ENCODE peak calls at places on chromosomes 3 and 15, in ten cellular contexts. D is activated CD4-positive, alpha-beta T cell treated with anti-CD3 and anti-CD28 coated beads for 1 hour; C is HFF-Myc; I is stimulated activated CD4-positive, alpha-beta T cell treated with anti-CD3 and anti-CD28 coated beads, Interleukin-15, amount 100 ng/mL, for 1 hour; P is stimulated activated CD8-positive, alpha-beta memory T cell treated with anti-CD3 and anti-CD28 coated beads, Interleukin-7, amount 100 ng/mL, for 1 hour; O is D341Med; J is cardiac muscle cell; B is Panc1; S is anterior cingulate cortex; H is activated T-cell treated with anti-CD3 and anti-CD28 coated beads, Interleukin-2, amount 50 U/mL, for 72 hours. T is an unnamed sample.

GRCh38 chr15:78035861-78036476 is 41.5 kb downstream of the TBC1D2B start:
- DNase-seq in D (no peak), I (no peak), O (no peak), J (no peak), C (no peak), P (no peak), B (no peak), S (no peak), H (no peak), T (no peak)

GRCh38 chr15:57743424-57743823 is 36.9 kb downstream of the POLR2M start:
- DNase-seq in B (no peak), C (no peak), S (no peak), J (no peak), P (no peak), D (no peak), I (no peak), H (no peak), O (no peak), T (no peak)

GRCh38 chr3:57154470-57154869 is 10.7 kb downstream of the IL17RD start:
- DNase-seq in S (no peak), D (no peak), I (no peak), C (no peak), B (no peak), P (no peak), O (no peak), H (no peak), J (no peak), T (no peak)

GRCh38 chr3:38119802-38120689 is 16.9 kb downstream of the ACAA1 start:
- DNase-seq in B (no peak), P (no peak), I (no peak), D (no peak), C (no peak), J (no peak), H (no peak), S (no peak), O (no peak), T (no peak)

GRCh38 chr15:82045179-82045891 is 483 bp downstream of the MEX3B start:
- DNase-seq in J (peak), S (no peak), I (no peak), H (peak), B (no peak), D (no peak), P (no peak), C (no peak), O (peak), T (no peak)

GRCh38 chr3:181851063-181851462 is 139.3 kb downstream of the SOX2 start:
- DNase-seq in J (no peak), B (no peak), H (no peak), S (no peak), O (no peak), P (no peak), D (no peak), C (no peak), I (no peak), T (no peak)

GRCh38 chr3:129837057-129837631 is 56.4 kb downstream of the TMCC1 start:
- DNase-seq in D (no peak), O (no peak), S (no peak), B (no peak), P (no peak), I (no peak), J (peak), H (no peak), C (no peak), T (no peak)

GRCh38 chr3:117589454-117589853 is 879.9 kb downstream of the TUSC7 start:
- DNase-seq in O (peak), J (no peak), S (peak), H (no peak), C (no peak), B (no peak), P (no peak), D (no peak), I (no peak), T (no peak)

GRCh38 chr3:146111337-146111736 is 49.6 kb downstream of the PLOD2 start:
- DNase-seq in S (no peak), H (no peak), O (no peak), J (no peak), B (no peak), D (no peak), I (no peak), P (no peak), C (no peak), T (no peak)

GRCh38 chr3:43950775-43951174 is 260.0 kb downstream of the ABHD5 start:
- DNase-seq in H (no peak), C (no peak), S (no peak), P (no peak), J (no peak), B (no peak), D (no peak), O (no peak), I (no peak), T (no peak)

GRCh38 chr3:130341882-130342281 is 3.6 kb upstream of the COL6A5 start:
- DNase-seq in D (no peak), C (no peak), H (no peak), O (no peak), B (no peak), J (no peak), S (no peak), I (no peak), P (no peak), T (no peak)

GRCh38 chr3:127042634-127043033 is 59.7 kb downstream of the PLXNA1 start:
- DNase-seq in O (no peak), P (no peak), I (no peak), H (no peak), B (no peak), C (no peak), S (no peak), J (no peak), D (no peak), T (no peak)

GRCh38 chr15:45660231-45660979 is 25.6 kb downstream of the SQOR start:
- DNase-seq in B (no peak), S (no peak), C (no peak), D (no peak), O (no peak), I (no peak), P (no peak), H (no peak), J (no peak), T (no peak)

GRCh38 chr3:142279965-142280590 is 54.7 kb upstream of the GK5 start:
- DNase-seq in J (peak), P (peak), H (peak), I (no peak), C (peak), B (peak), D (no peak), O (peak), S (peak), T (no peak)

GRCh38 chr3:13325092-13325491 is 95.0 kb downstream of the NUP210 start:
- DNase-seq in S (no peak), I (no peak), H (no peak), O (no peak), B (no peak), D (no peak), P (no peak), J (no peak), C (no peak), T (no peak)

T was measured in activated T-helper 1 cell treated with anti-CD3 and anti-CD28 coated beads, Interleukin-2, amount 50 U/mL, for 16 hours.